ENCODE peak calls at places on chromosomes 1 and 21, in eight cellular contexts. One of them, this sample, is unnamed.

GRCh38 chr1:152495066-152495675 is 15.4 kb upstream of the LCE5A start:
- DNase-seq in WERI-Rb-1: peak; percentile 70
- DNase-seq in A673: peak; percentile 73
- DNase-seq in OCI-LY7: no peak
- DNase-seq in D721Med: no peak
- DNase-seq in psoas muscle: no peak
- DNase-seq in H9: no peak
- DNase-seq in IMR-90: no peak
- DNase-seq in this sample: peak; percentile 74

GRCh38 chr1:157307491-157307890 is 169.3 kb upstream of the ETV3 start:
- DNase-seq in psoas muscle: no peak
- DNase-seq in A673: no peak
- DNase-seq in D721Med: no peak
- DNase-seq in WERI-Rb-1: no peak
- DNase-seq in H9: peak; percentile 20
- DNase-seq in IMR-90: no peak
- DNase-seq in OCI-LY7: no peak
- DNase-seq in this sample: no peak

GRCh38 chr1:6701437-6702153 is at the start of gene DNAJC11:
- DNase-seq in WERI-Rb-1: peak; percentile 88
- DNase-seq in IMR-90: peak; percentile 87
- DNase-seq in A673: peak; percentile 92
- DNase-seq in psoas muscle: peak; percentile 95
- DNase-seq in H9: peak; percentile 89
- DNase-seq in D721Med: peak; percentile 41
- DNase-seq in OCI-LY7: peak; percentile 92
- DNase-seq in this sample: peak; percentile 89

GRCh38 chr21:26843912-26844257 is 1.3 kb downstream of the ADAMTS1 start:
- DNase-seq in IMR-90: peak; percentile 55
- DNase-seq in psoas muscle: no peak
- DNase-seq in WERI-Rb-1: no peak
- DNase-seq in OCI-LY7: no peak
- DNase-seq in H9: no peak
- DNase-seq in D721Med: peak; percentile 23
- DNase-seq in A673: peak; percentile 45
- DNase-seq in this sample: no peak

GRCh38 chr1:102191723-102192122 is 195.0 kb upstream of the OLFM3 start:
- DNase-seq in OCI-LY7: peak; percentile 21
- DNase-seq in IMR-90: no peak
- DNase-seq in H9: peak; percentile 40
- DNase-seq in WERI-Rb-1: peak; percentile 32
- DNase-seq in A673: peak; percentile 88
- DNase-seq in D721Med: peak; percentile 8
- DNase-seq in psoas muscle: no peak
- DNase-seq in this sample: peak; percentile 19

GRCh38 chr21:15060776-15061175 is 4.0 kb downstream of the NRIP1 start:
- DNase-seq in psoas muscle: no peak
- DNase-seq in WERI-Rb-1: no peak
- DNase-seq in OCI-LY7: no peak
- DNase-seq in IMR-90: peak; percentile 51
- DNase-seq in H9: no peak
- DNase-seq in A673: no peak
- DNase-seq in D721Med: no peak
- DNase-seq in this sample: no peak

GRCh38 chr1:234431255-234431654 is 47.7 kb downstream of the TARBP1 start:
- DNase-seq in IMR-90: no peak
- DNase-seq in WERI-Rb-1: no peak
- DNase-seq in D721Med: no peak
- DNase-seq in A673: no peak
- DNase-seq in psoas muscle: no peak
- DNase-seq in OCI-LY7: no peak
- DNase-seq in H9: no peak
- DNase-seq in this sample: no peak

GRCh38 chr1:34049477-34049876 is 115.6 kb downstream of the CSMD2 start:
- DNase-seq in IMR-90: no peak
- DNase-seq in D721Med: no peak
- DNase-seq in OCI-LY7: no peak
- DNase-seq in H9: no peak
- DNase-seq in A673: no peak
- DNase-seq in WERI-Rb-1: no peak
- DNase-seq in psoas muscle: no peak
- DNase-seq in this sample: no peak

GRCh38 chr1:223010552-223011229 is 132.4 kb downstream of the TLR5 start:
- DNase-seq in psoas muscle: no peak
- DNase-seq in WERI-Rb-1: no peak
- DNase-seq in A673: peak; percentile 31
- DNase-seq in D721Med: no peak
- DNase-seq in IMR-90: peak; percentile 19
- DNase-seq in H9: no peak
- DNase-seq in OCI-LY7: no peak
- DNase-seq in this sample: no peak

GRCh38 chr1:12475158-12475934 is 142.7 kb downstream of the DHRS3 start:
- DNase-seq in WERI-Rb-1: peak; percentile 9
- DNase-seq in D721Med: no peak
- DNase-seq in OCI-LY7: no peak
- DNase-seq in A673: no peak
- DNase-seq in H9: no peak
- DNase-seq in IMR-90: no peak
- DNase-seq in psoas muscle: no peak
- DNase-seq in this sample: peak; percentile 36

GRCh38 chr1:165235777-165236285 is 120.7 kb downstream of the LMX1A start:
- DNase-seq in psoas muscle: peak; percentile 50
- DNase-seq in OCI-LY7: no peak
- DNase-seq in WERI-Rb-1: peak; percentile 86
- DNase-seq in A673: peak; percentile 59
- DNase-seq in D721Med: no peak
- DNase-seq in H9: peak; percentile 73
- DNase-seq in IMR-90: no peak
- DNase-seq in this sample: peak; percentile 25

GRCh38 chr21:34282223-34282622 is 81.6 kb upstream of the KCNE2 start:
- DNase-seq in D721Med: no peak
- DNase-seq in H9: no peak
- DNase-seq in psoas muscle: no peak
- DNase-seq in OCI-LY7: no peak
- DNase-seq in IMR-90: peak; percentile 13
- DNase-seq in WERI-Rb-1: no peak
- DNase-seq in A673: no peak
- DNase-seq in this sample: no peak

DNA sequence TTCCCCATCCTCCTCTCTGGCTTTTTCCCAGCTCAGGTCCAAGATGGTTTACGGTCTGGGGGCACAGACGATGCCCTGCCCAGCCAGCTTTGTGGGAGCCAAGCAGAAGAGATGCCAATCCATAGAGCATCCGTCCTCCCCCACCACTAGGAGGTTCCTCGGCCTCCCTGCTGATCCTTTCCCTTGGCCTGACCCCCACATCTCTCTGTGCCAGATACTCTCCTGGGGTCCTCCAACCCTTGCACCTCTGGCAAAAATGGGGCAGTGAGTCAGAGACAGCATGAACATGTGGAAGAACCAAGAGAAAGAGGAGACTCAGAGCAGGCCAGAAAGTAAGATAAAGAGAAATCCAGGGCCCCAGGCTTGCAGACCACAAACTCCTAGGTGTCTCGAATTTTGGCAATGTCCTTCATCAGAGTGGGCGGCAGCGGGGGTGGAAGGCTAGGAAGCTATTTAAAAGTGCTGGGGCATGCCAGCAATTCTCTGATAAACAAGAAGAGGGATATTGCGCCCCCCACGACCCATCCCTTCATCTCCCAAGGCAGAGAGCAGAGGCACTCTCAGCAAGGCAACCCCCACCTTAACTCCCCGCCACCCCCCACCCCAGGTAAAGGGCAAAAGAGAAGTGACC is 11.4 kb downstream of the BLACAT1 start:
- DNase-seq in A673: no peak
- DNase-seq in D721Med: no peak
- DNase-seq in H9: no peak
- DNase-seq in psoas muscle: no peak
- DNase-seq in OCI-LY7: no peak
- DNase-seq in WERI-Rb-1: no peak
- DNase-seq in IMR-90: no peak
- DNase-seq in this sample: no peak
- TF ChIP-seq CTCF in A673: no peak
- TF ChIP-seq CTCF in D721Med: no peak
- TF ChIP-seq CTCF in H9: peak; percentile 29
- TF ChIP-seq CTCF in psoas muscle: no peak
- TF ChIP-seq CTCF in OCI-LY7: no peak
- TF ChIP-seq CTCF in WERI-Rb-1: peak; percentile 61
- TF ChIP-seq CTCF in IMR-90: no peak
- TF ChIP-seq CTCF in this sample: no peak

GRCh38 chr1:154821083-154821482 is 49.0 kb downstream of the KCNN3 start:
- DNase-seq in IMR-90: no peak
- DNase-seq in WERI-Rb-1: no peak
- DNase-seq in H9: no peak
- DNase-seq in OCI-LY7: no peak
- DNase-seq in D721Med: no peak
- DNase-seq in A673: no peak
- DNase-seq in psoas muscle: no peak
- DNase-seq in this sample: no peak

GRCh38 chr1:154822717-154823116 is 47.4 kb downstream of the KCNN3 start:
- DNase-seq in OCI-LY7: no peak
- DNase-seq in psoas muscle: no peak
- DNase-seq in H9: no peak
- DNase-seq in D721Med: no peak
- DNase-seq in A673: no peak
- DNase-seq in IMR-90: no peak
- DNase-seq in WERI-Rb-1: no peak
- DNase-seq in this sample: no peak

GRCh38 chr1:154818911-154819310 is 51.2 kb downstream of the KCNN3 start:
- DNase-seq in psoas muscle: no peak
- DNase-seq in A673: no peak
- DNase-seq in WERI-Rb-1: no peak
- DNase-seq in IMR-90: no peak
- DNase-seq in D721Med: no peak
- DNase-seq in OCI-LY7: no peak
- DNase-seq in H9: no peak
- DNase-seq in this sample: no peak

GRCh38 chr1:154820646-154821045 is 49.4 kb downstream of the KCNN3 start:
- DNase-seq in psoas muscle: no peak
- DNase-seq in H9: no peak
- DNase-seq in D721Med: no peak
- DNase-seq in IMR-90: no peak
- DNase-seq in A673: no peak
- DNase-seq in WERI-Rb-1: no peak
- DNase-seq in OCI-LY7: no peak
- DNase-seq in this sample: no peak

DNA sequence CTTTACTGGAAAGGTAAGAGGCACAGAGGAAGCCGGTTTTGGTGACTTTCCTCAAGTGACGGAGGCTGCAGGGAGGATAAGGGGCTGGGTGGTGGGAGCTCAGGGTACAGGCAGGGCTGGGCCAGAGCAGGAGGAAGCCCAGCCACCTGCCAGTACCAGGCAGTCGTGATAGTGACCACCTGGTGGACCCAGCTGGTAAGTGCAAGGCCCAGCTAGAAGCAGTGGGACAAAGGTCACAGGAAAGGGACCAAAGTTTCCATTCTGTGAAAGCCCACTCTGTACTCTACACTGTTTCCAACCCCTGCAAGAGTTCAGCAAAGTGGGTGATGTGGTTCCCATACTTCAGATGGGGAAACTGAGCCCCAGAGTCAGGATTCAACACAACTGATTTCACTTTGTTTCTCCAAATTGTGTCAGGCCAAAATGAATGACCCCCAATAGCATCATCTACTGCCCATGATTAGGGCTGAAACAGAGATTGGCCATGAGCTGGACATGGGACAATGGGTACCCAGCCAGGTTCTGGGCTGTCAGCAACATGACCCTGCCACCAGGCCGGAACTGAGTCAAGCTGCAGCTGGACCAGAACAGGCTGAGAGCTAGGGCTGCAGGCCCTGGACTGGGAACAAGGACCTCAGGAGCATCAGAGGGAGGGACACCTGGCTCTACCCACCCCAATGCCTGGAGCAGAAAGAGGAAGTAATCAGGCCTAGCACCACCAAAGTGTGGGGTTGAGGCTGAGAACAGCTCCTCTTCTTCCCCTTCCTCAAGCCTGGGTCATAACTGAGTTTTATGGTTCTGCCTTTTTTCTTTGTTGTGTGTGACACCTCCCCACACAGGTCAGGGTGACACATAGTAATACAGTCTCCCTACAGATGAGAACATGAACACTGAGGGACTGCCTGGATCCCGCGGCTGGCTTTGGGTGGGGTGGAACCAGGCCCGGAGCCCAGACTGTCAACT is 50.2 kb downstream of the KCNN3 start:
- DNase-seq in OCI-LY7: peak; percentile 65
- DNase-seq in D721Med: no peak
- DNase-seq in A673: no peak
- DNase-seq in WERI-Rb-1: peak; percentile 89
- DNase-seq in psoas muscle: no peak
- DNase-seq in H9: peak; percentile 70
- DNase-seq in IMR-90: no peak
- DNase-seq in this sample: peak; percentile 51
- TF ChIP-seq CTCF in OCI-LY7: no peak
- TF ChIP-seq CTCF in D721Med: peak; percentile 16
- TF ChIP-seq CTCF in A673: peak; percentile 26
- TF ChIP-seq CTCF in WERI-Rb-1: peak; percentile 99
- TF ChIP-seq CTCF in psoas muscle: peak; percentile 42
- TF ChIP-seq CTCF in H9: peak; percentile 77
- TF ChIP-seq CTCF in IMR-90: peak; percentile 36
- TF ChIP-seq CTCF in this sample: peak; percentile 60

GRCh38 chr1:16351994-16352841 is at the start of gene FBXO42:
- DNase-seq in A673: peak; percentile 95
- DNase-seq in D721Med: peak; percentile 47
- DNase-seq in OCI-LY7: peak; percentile 93
- DNase-seq in IMR-90: peak; percentile 89
- DNase-seq in psoas muscle: peak; percentile 96
- DNase-seq in H9: peak; percentile 95
- DNase-seq in WERI-Rb-1: peak; percentile 91
- DNase-seq in this sample: peak; percentile 88
- TF ChIP-seq CTCF in A673: peak; percentile 42
- TF ChIP-seq CTCF in D721Med: peak; percentile 52
- TF ChIP-seq CTCF in OCI-LY7: peak; percentile 70
- TF ChIP-seq CTCF in IMR-90: peak; percentile 57
- TF ChIP-seq CTCF in psoas muscle: peak; percentile 36
- TF ChIP-seq CTCF in H9: peak; percentile 56
- TF ChIP-seq CTCF in WERI-Rb-1: peak; percentile 62
- TF ChIP-seq CTCF in this sample: peak; percentile 17

GRCh38 chr1:201053155-201053860 is 29.8 kb upstream of the KIF21B start:
- DNase-seq in H9: peak; percentile 41
- DNase-seq in WERI-Rb-1: no peak
- DNase-seq in IMR-90: no peak
- DNase-seq in A673: no peak
- DNase-seq in OCI-LY7: peak; percentile 16
- DNase-seq in D721Med: no peak
- DNase-seq in psoas muscle: no peak
- DNase-seq in this sample: peak; percentile 20
- TF ChIP-seq CTCF in H9: peak; percentile 48
- TF ChIP-seq CTCF in WERI-Rb-1: peak; percentile 81
- TF ChIP-seq CTCF in IMR-90: no peak
- TF ChIP-seq CTCF in A673: no peak
- TF ChIP-seq CTCF in OCI-LY7: no peak
- TF ChIP-seq CTCF in D721Med: no peak
- TF ChIP-seq CTCF in psoas muscle: no peak
- TF ChIP-seq CTCF in this sample: peak; percentile 32

DNA sequence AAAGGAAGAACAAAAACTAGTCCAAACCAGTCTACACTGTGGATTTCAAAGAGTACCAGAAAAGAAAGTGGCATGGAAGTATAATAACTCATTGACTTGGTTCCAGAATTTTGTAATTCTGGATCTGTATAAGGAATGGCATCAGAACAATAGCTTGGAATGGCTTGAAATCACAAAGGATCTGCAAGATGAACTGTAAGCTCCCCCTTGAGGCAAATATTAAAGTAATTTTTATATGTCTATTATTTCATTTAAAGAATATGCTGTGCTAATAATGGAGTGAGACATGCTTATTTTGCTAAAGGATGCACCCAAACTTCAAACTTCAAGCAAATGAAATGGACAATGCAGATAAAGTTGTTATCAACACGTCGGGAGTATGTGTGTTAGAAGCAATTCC is 21.3 kb downstream of the CHODL start:
- DNase-seq in psoas muscle: no peak
- DNase-seq in D721Med: no peak
- DNase-seq in IMR-90: no peak
- DNase-seq in H9: no peak
- DNase-seq in A673: no peak
- DNase-seq in WERI-Rb-1: no peak
- DNase-seq in OCI-LY7: no peak
- DNase-seq in this sample: no peak
- TF ChIP-seq CTCF in psoas muscle: no peak
- TF ChIP-seq CTCF in D721Med: peak; percentile 25
- TF ChIP-seq CTCF in IMR-90: no peak
- TF ChIP-seq CTCF in H9: no peak
- TF ChIP-seq CTCF in A673: no peak
- TF ChIP-seq CTCF in WERI-Rb-1: no peak
- TF ChIP-seq CTCF in OCI-LY7: peak; percentile 10
- TF ChIP-seq CTCF in this sample: no peak